ENCODE peak calls at places on chromosome 11, in five cellular contexts. L is CD8-positive, alpha-beta T cell; Q is H1; J is left ventricle myocardium inferior; S is OCI-LY7. Y is an unnamed sample. For H3K36me3 and H3K4me1, the result is how much of the 10 kb centered on the place peaks cover.

GRCh38 chr11:6925636-6926207 is 504 bp upstream of the ZNF215 start:
- DNase-seq in S (peak), Q (no peak), L (no peak), J (no peak), Y (no peak)

GRCh38 chr11:23078289-23078971 is 218.2 kb upstream of the CCDC179 start:
- DNase-seq in L (no peak), J (no peak), Q (no peak), S (no peak), Y (no peak)

GRCh38 chr11:100680070-100680469 is 7.0 kb upstream of the ARHGAP42 start:
- DNase-seq in S (no peak), J (no peak), Q (no peak), L (no peak), Y (no peak)

GRCh38 chr11:12818333-12819015 is 144.3 kb downstream of the TEAD1 start:
- DNase-seq in L (no peak), S (no peak), Q (no peak), J (peak), Y (no peak)

GRCh38 chr11:78720281-78720989 is 145.8 kb upstream of the NARS2 start:
- DNase-seq in S (no peak), Q (no peak), L (no peak), J (no peak), Y (no peak)

GRCh38 chr11:131033151-131033651 is 116.9 kb upstream of the SNX19 start:
- DNase-seq in L (no peak), Q (no peak), J (no peak), S (no peak), Y (no peak)

GRCh38 chr11:27013741-27014415 is 20.0 kb downstream of the FIBIN start:
- DNase-seq in Q (no peak), S (no peak), L (no peak), J (no peak), Y (no peak)

GRCh38 chr11:64998141-64998540 is 1.4 kb upstream of the BATF2 start:
- DNase-seq in S (peak), J (no peak), L (no peak), Q (no peak), Y (no peak)

GRCh38 chr11:16336721-16337120 is 19.6 kb downstream of the SOX6 start:
- DNase-seq in J (no peak), L (no peak), Q (no peak), S (no peak), Y (no peak)

GRCh38 chr11:111450480-111451320 is 61.5 kb downstream of the BTG4 start:
- DNase-seq in Q (no peak), S (peak), L (no peak), J (no peak), Y (no peak)

GRCh38 chr11:2085251-2086066 is 53.7 kb downstream of the IGF2 start:
- DNase-seq in Q (no peak), L (no peak), J (no peak), S (no peak), Y (no peak)

GRCh38 chr11:60492488-60493009 is at the start of gene MS4A12:
- DNase-seq in J (no peak), S (no peak), L (no peak), Q (no peak), Y (no peak)

GRCh38 chr11:71251761-71252433 is 480 bp downstream of the SHANK2 start:
- DNase-seq in J (no peak), Q (no peak), S (peak), L (no peak), Y (no peak)

GRCh38 chr11:103923473-103923931 is 112.9 kb upstream of the DDI1 start:
- DNase-seq in S (no peak), Q (no peak), J (no peak), L (no peak), Y (no peak)

GRCh38 chr11:12077535-12078280 is 32.7 kb upstream of the MICAL2 start:
- DNase-seq in L (no peak), Q (no peak), J (no peak), S (no peak), Y (no peak)

GRCh38 chr11:104487035-104487775 is 323.3 kb upstream of the PDGFD start:
- DNase-seq in Q (no peak), L (no peak), S (no peak), J (no peak), Y (no peak)

GRCh38 chr11:20154381-20154780 is 5.9 kb downstream of the DBX1 start:
- DNase-seq in J (no peak), Q (no peak), L (no peak), S (no peak), Y (no peak)

GRCh38 chr11:66317322-66317765 is 500 bp upstream of the CD248 start:
- DNase-seq in Q (no peak), L (peak), S (peak), J (peak), Y (no peak)

GRCh38 chr11:65672180-65672860 is 9.6 kb upstream of the RELA start:
- DNase-seq in L (no peak), Q (no peak), S (no peak), J (no peak), Y (no peak)

GRCh38 chr11:60251485-60252207 is 8.7 kb upstream of the MS4A4E start:
- DNase-seq in Q (no peak), S (no peak), J (no peak), L (no peak), Y (no peak)

GRCh38 chr11:57786436-57786835 is 24.8 kb downstream of the CTNND1 start:
- DNase-seq in J (no peak), S (no peak), L (no peak), Q (no peak), Y (no peak)

GRCh38 chr11:81207421-81208054 is 1526.1 kb downstream of the FAM181B start:
- DNase-seq in S (no peak), J (no peak), Q (no peak), L (no peak), Y (no peak)

GRCh38 chr11:850777-851762 is 8.4 kb downstream of the TSPAN4 start:
- DNase-seq in S (peak), J (no peak), Q (no peak), L (no peak), Y (peak)

GRCh38 chr11:104898685-104899013 is 389 bp upstream of the CASP12 start:
- DNase-seq in S (no peak), Q (no peak), J (no peak), L (no peak), Y (no peak)

GRCh38 chr11:100918551-100919500 is 210.8 kb downstream of the PGR start:
- DNase-seq in S (no peak), Q (no peak), L (no peak), J (no peak), Y (no peak)

GRCh38 chr11:86062719-86063118 is 6.2 kb downstream of the PICALM start:
- DNase-seq in J (no peak), L (no peak), Q (no peak), S (peak), Y (peak)

GRCh38 chr11:134674974-134675373 is 262.9 kb upstream of the B3GAT1 start:
- DNase-seq in L (no peak), J (no peak), Q (no peak), S (no peak), Y (no peak)

GRCh38 chr11:43735931-43736330 is 55.4 kb downstream of the HSD17B12 start:
- DNase-seq in J (no peak), S (no peak), Q (no peak), L (no peak), Y (no peak)

GRCh38 chr11:11155962-11156815 is 196.9 kb downstream of the CSNK2A3 start:
- DNase-seq in Q (peak), L (peak), J (no peak), S (peak), Y (peak)

GRCh38 chr11:101835465-101836063 is 79.2 kb upstream of the CEP126 start:
- DNase-seq in L (no peak), S (no peak), J (no peak), Q (no peak), Y (no peak)

GRCh38 chr11:9802291-9802861 is 138.5 kb downstream of the SWAP70 start:
- DNase-seq in L (no peak), S (peak), Q (no peak), J (no peak), Y (no peak)

GRCh38 chr11:76266269-76266668 is 60.0 kb upstream of the WNT11 start:
- DNase-seq in L (no peak), S (no peak), J (no peak), Q (no peak), Y (no peak)

GRCh38 chr11:46210133-46210636 is 67.3 kb upstream of the CREB3L1 start:
- DNase-seq in Q (no peak), S (no peak), J (no peak), L (no peak), Y (no peak)

GRCh38 chr11:34143048-34143447 is 37.6 kb downstream of the NAT10 start:
- DNase-seq in L (no peak), Q (no peak), S (no peak), J (no peak), Y (no peak)
- H3K36me3 ChIP-seq in L (half or more), Q (half or more), S (half or more), J (half or more), Y (half or more)

GRCh38 chr11:114066046-114066648 is 6.6 kb downstream of the ZBTB16 start:
- DNase-seq in J (no peak), S (no peak), Q (no peak), L (peak), Y (no peak)
- H3K4me3 ChIP-seq in J (peak), S (no peak), Q (no peak), L (no peak), Y (no peak)

DNA sequence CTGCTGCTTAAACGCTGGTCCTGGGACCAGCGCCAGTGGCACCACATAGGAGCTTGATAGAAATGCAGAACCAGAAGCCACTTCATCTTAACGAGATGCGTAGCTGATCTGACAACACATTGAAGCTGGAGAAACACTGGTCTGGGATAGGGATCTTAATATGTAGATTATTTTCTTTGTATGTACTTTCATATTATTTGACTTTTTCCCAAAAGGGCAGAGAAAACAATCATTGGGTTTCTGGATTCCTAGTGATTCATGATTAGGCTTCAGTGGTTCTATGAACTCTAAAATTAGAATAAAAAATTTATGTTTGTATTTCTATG is 12.3 kb downstream of the MPEG1 start:
- DNase-seq in J (no peak), S (no peak), Q (no peak), L (no peak), Y (no peak)
- H3K4me1 ChIP-seq in J (under half), S (under half), Q (under half), L (under half), Y (under half)

GRCh38 chr11:108062336-108062735 is 53.6 kb downstream of the CUL5 start:
- DNase-seq in Q (no peak), J (no peak), S (no peak), L (no peak), Y (no peak)

GRCh38 chr11:108063410-108063809 is 54.7 kb downstream of the CUL5 start:
- DNase-seq in Q (no peak), J (no peak), L (no peak), S (no peak), Y (no peak)
- H3K36me3 ChIP-seq in Q (under half), J (under half), L (under half), S (half or more), Y (under half)

GRCh38 chr11:120401506-120401905 is 65.3 kb downstream of the ARHGEF12 start:
- DNase-seq in L (no peak), S (no peak), J (no peak), Q (no peak), Y (no peak)

GRCh38 chr11:120399312-120399711 is 63.1 kb downstream of the ARHGEF12 start:
- DNase-seq in S (no peak), L (no peak), J (no peak), Q (no peak), Y (no peak)

GRCh38 chr11:120403966-120404365 is 67.8 kb downstream of the ARHGEF12 start:
- DNase-seq in S (no peak), L (no peak), Q (no peak), J (no peak), Y (no peak)

GRCh38 chr11:120398184-120398583 is 62.0 kb downstream of the ARHGEF12 start:
- DNase-seq in J (no peak), Q (no peak), S (no peak), L (no peak), Y (no peak)

DNA sequence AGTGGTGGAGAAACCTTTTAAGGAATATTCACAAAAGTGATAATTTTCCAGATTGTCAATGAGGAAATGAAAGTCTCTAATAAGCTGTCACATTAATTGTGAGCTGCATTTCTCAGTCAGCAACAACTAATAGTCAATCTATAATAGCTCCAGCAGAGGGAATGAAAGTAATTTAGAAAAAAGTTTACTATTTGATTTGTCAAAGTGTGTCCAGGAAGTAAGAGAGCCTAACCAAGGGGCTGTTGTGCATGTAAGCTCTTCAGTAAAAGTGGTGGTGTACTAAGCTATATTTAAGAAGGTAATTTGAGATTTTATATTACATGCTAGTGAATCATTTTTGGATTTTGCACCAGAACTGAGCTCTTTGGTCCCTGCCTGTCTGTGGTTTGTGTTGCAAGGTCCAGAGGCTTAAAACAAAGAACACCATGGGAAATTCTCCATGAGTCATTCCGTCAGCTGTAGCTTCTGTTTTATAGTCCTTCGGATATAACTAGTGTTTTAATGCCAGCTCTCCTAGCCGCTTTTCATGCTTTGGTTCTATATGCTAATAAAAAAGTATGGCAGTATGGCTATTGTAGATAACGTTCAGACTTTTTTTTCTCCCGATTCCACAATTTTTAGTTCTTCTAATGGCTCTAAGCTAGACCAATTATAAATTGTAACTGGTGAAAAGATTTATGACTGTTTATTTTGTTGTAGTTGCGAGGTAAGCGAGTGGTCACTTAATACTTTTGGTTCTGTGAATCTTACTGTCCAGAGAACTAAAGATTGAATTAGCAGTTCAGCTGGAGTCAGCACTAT is 64.6 kb downstream of the ARHGEF12 start:
- DNase-seq in L (no peak), J (no peak), Q (no peak), S (no peak), Y (no peak)
- H3K4me3 ChIP-seq in L (no peak), J (peak), Q (no peak), S (no peak), Y (no peak)

GRCh38 chr11:25901415-25901814 is 430.5 kb upstream of the ANO3 start:
- DNase-seq in Q (no peak), J (no peak), S (no peak), L (no peak), Y (no peak)
- H3K4me1 ChIP-seq in Q (under half), J (under half), S (under half), L (under half), Y (under half)

GRCh38 chr11:114076974-114077373 is 17.5 kb downstream of the ZBTB16 start:
- DNase-seq in S (no peak), Q (no peak), L (no peak), J (no peak), Y (no peak)

GRCh38 chr11:114075891-114076441 is 16.5 kb downstream of the ZBTB16 start:
- DNase-seq in S (peak), Q (no peak), L (peak), J (no peak), Y (peak)

GRCh38 chr11:114074546-114075342 is 15.2 kb downstream of the ZBTB16 start:
- DNase-seq in L (no peak), J (no peak), Q (no peak), S (no peak), Y (no peak)

GRCh38 chr11:114073506-114074381 is 14.2 kb downstream of the ZBTB16 start:
- DNase-seq in J (no peak), S (no peak), Q (no peak), L (peak), Y (peak)

DNA sequence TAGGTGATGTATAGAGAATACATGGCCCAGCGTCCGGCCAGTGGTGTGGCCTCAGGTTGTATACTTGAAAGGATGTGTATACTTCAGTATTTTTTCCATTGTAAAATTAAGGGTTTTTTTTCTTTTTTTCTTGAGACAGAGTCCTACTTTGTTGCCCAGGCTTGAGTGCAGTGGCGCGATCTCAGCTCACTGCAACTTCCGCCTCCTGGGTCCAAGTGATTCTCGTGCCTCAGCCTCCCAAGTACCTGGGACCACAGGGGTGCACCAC is 15.8 kb downstream of the ZBTB16 start:
- DNase-seq in S (no peak), L (no peak), J (no peak), Q (no peak), Y (no peak)
- H3K36me3 ChIP-seq in S (under half), L (under half), J (half or more), Q (under half), Y (under half)

DNA sequence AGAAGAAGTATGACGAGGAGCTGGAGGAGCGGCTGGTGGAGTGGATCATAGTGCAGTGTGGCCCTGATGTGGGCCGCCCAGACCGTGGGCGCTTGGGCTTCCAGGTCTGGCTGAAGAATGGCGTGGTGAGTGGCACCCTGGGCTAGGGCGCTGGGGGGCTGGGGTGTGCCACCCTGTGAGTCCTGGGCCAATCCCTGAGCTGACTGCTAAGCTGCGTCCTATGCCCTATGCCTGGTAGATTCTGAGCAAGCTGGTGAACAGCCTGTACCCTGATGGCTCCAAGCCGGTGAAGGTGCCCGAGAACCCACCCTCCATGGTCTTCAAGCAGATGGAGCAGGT is 3.9 kb downstream of the TAGLN start:
- DNase-seq in J (no peak), S (no peak), Q (no peak), L (no peak), Y (no peak)
- H3K4me3 ChIP-seq in J (peak), S (no peak), Q (no peak), L (no peak), Y (no peak)